ENCODE peak calls at places on chromosomes 11 and 22, in nine cellular contexts. Z is uterus; B is left cardiac atrium; T is stimulated activated CD8-positive, alpha-beta memory T cell treated with anti-CD3 and anti-CD28 coated beads, Interleukin-12 subunit alpha, Interleukin-12 subunit beta, amount 100 ng/mL, for 4 hours; Y is hepatocyte; F is MV-4-11; A is aorta; Q is right cardiac atrium; V is naive B cell. C is an unnamed sample.

GRCh38 chr11:116590844-116591575 is 181.8 kb downstream of the BUD13 start:
- DNase-seq in Y (no peak), Z (peak), F (no peak), B (no peak), A (no peak), Q (no peak), T (no peak), V (no peak), C (no peak)

GRCh38 chr11:121652982-121653381 is 200.2 kb upstream of the SORL1-AS1 start:
- DNase-seq in T (no peak), V (no peak), Y (peak), A (no peak), Z (no peak), Q (no peak), B (no peak), F (no peak), C (no peak)

GRCh38 chr11:57364851-57365660 is 15.9 kb downstream of the PRG3 start:
- DNase-seq in Q (no peak), A (no peak), F (no peak), T (no peak), B (no peak), Y (no peak), V (no peak), Z (no peak), C (no peak)

GRCh38 chr22:37880668-37881440 is 25.2 kb upstream of the MICALL1 start:
- DNase-seq in Y (no peak), F (no peak), V (no peak), T (no peak), A (no peak), B (no peak), Q (no peak), Z (no peak), C (no peak)

GRCh38 chr11:16933756-16934603 is 80.2 kb downstream of the PLEKHA7 start:
- DNase-seq in Y (peak), Q (peak), A (no peak), Z (no peak), B (peak), V (no peak), F (no peak), T (no peak), C (no peak)

GRCh38 chr11:128226106-128226716 is 361.1 kb downstream of the ETS1 start:
- DNase-seq in F (no peak), Z (no peak), B (no peak), Y (no peak), A (no peak), V (no peak), Q (no peak), T (no peak), C (no peak)

GRCh38 chr11:70060611-70061293 is 17.4 kb upstream of the ANO1 start:
- DNase-seq in A (no peak), Z (no peak), B (no peak), V (no peak), Q (no peak), F (no peak), T (no peak), Y (peak), C (no peak)

GRCh38 chr11:13262096-13262495 is 15.5 kb upstream of the BMAL1 start:
- DNase-seq in T (no peak), Y (no peak), V (no peak), A (no peak), Q (no peak), B (no peak), Z (no peak), F (no peak), C (no peak)

GRCh38 chr11:46694607-46695006 is 5.8 kb downstream of the ARHGAP1 start:
- DNase-seq in T (no peak), F (no peak), Q (peak), A (no peak), V (no peak), B (no peak), Y (no peak), Z (no peak), C (no peak)

GRCh38 chr22:42287174-42287890 is 16.9 kb upstream of the TCF20 start:
- DNase-seq in Y (no peak), B (no peak), T (no peak), Q (peak), F (peak), V (no peak), Z (no peak), A (no peak), C (no peak)

GRCh38 chr11:76735841-76736240 is 47.3 kb upstream of the TSKU start:
- DNase-seq in T (no peak), Q (no peak), V (no peak), Z (no peak), F (no peak), Y (no peak), A (no peak), B (no peak), C (no peak)

GRCh38 chr11:2139118-2139490 is at the start of gene IGF2:
- DNase-seq in T (no peak), Q (peak), A (no peak), F (no peak), B (no peak), Y (peak), Z (no peak), V (no peak), C (no peak)

GRCh38 chr11:73531386-73531785 is 66.5 kb downstream of the FAM168A start:
- DNase-seq in F (no peak), A (no peak), Z (no peak), V (no peak), B (no peak), T (no peak), Q (no peak), Y (no peak), C (no peak)

GRCh38 chr22:39215070-39215396 is 29.7 kb downstream of the PDGFB start:
- DNase-seq in T (no peak), A (no peak), Z (no peak), V (no peak), Q (no peak), F (no peak), Y (no peak), B (no peak), C (no peak)

GRCh38 chr11:73324116-73324515 is 16.0 kb downstream of the ARHGEF17 start:
- DNase-seq in Z (no peak), B (no peak), V (no peak), A (no peak), Y (no peak), T (no peak), Q (peak), F (no peak), C (no peak)

GRCh38 chr22:36641902-36642640 is 61.5 kb downstream of the CACNG2 start:
- DNase-seq in Z (no peak), V (no peak), F (no peak), Y (peak), A (no peak), Q (no peak), B (no peak), T (no peak), C (no peak)

GRCh38 chr11:13098890-13099289 is 89.8 kb downstream of the RASSF10 start:
- DNase-seq in T (no peak), V (no peak), Y (no peak), Z (no peak), A (no peak), Q (no peak), F (no peak), B (no peak), C (no peak)

GRCh38 chr22:33780761-33781160 is 139.5 kb downstream of the LARGE1 start:
- DNase-seq in B (no peak), A (no peak), Z (no peak), F (no peak), T (no peak), Y (no peak), Q (no peak), V (no peak), C (no peak)

GRCh38 chr11:105236631-105237030 is 97.1 kb upstream of the CARD18 start:
- DNase-seq in V (no peak), B (no peak), A (no peak), Z (no peak), Y (no peak), T (no peak), Q (no peak), F (no peak), C (no peak)

GRCh38 chr11:125165111-125165663 is 636 bp downstream of the PKNOX2 start:
- DNase-seq in A (no peak), F (no peak), T (no peak), B (no peak), Z (peak), V (peak), Y (peak), Q (peak), C (no peak)

GRCh38 chr22:47632646-47633045 is 870.2 kb downstream of the TBC1D22A start:
- DNase-seq in A (no peak), V (no peak), Z (no peak), Y (no peak), Q (no peak), B (no peak), T (no peak), F (no peak), C (no peak)

GRCh38 chr11:96464695-96465307 is 75.0 kb downstream of the JRKL start:
- DNase-seq in F (peak), A (no peak), Q (no peak), B (no peak), T (no peak), Y (peak), V (peak), Z (no peak), C (no peak)

GRCh38 chr22:36814796-36815195 is 2.0 kb downstream of the PVALB start:
- DNase-seq in Y (no peak), A (no peak), Q (no peak), F (no peak), V (no peak), B (no peak), Z (no peak), T (no peak), C (no peak)

GRCh38 chr11:115911656-115912055 is 407.4 kb upstream of the CADM1 start:
- DNase-seq in B (no peak), V (no peak), T (no peak), Q (no peak), A (no peak), Y (no peak), F (no peak), Z (no peak), C (no peak)

GRCh38 chr11:113581713-113582112 is 106.5 kb upstream of the DRD2 start:
- DNase-seq in Z (no peak), V (no peak), Y (no peak), B (no peak), A (no peak), Q (no peak), F (no peak), T (no peak), C (no peak)

GRCh38 chr11:74319139-74319538 is 7.7 kb upstream of the P4HA3 start:
- DNase-seq in Q (no peak), F (no peak), Z (no peak), B (no peak), V (no peak), Y (no peak), T (no peak), A (no peak), C (no peak)

GRCh38 chr22:26589367-26589844 is 526 bp downstream of the TPST2 start:
- DNase-seq in F (no peak), T (no peak), B (peak), Z (peak), Y (peak), Q (peak), A (peak), V (peak), C (no peak)

GRCh38 chr11:61967924-61968757 is 707 bp upstream of the FTH1 start:
- DNase-seq in Y (peak), Z (peak), A (peak), Q (peak), V (peak), F (peak), B (peak), T (peak), C (no peak)

GRCh38 chr11:13929551-13929950 is 33.0 kb upstream of the SPON1 start:
- DNase-seq in Y (no peak), V (no peak), T (no peak), F (no peak), A (no peak), Q (no peak), Z (no peak), B (no peak), C (no peak)

GRCh38 chr11:117945047-117945820 is 16.0 kb upstream of the TMPRSS13 start:
- DNase-seq in Q (no peak), F (no peak), Z (no peak), B (no peak), A (no peak), V (no peak), Y (no peak), T (no peak), C (no peak)